ENCODE peak calls at places on chromosomes 1 and 21, in five cellular contexts. E is fibroblast of pulmonary artery, X is cardiac fibroblast, V is coronary artery, S is breast epithelium. U is an unnamed sample.

GRCh38 chr1:40884055-40884795 is 22.1 kb upstream of the CITED4 start:
- DNase-seq in E (no peak), X (no peak), V (no peak), S (no peak), U (no peak)

GRCh38 chr1:223720987-223721591 is 8.8 kb downstream of the CAPN2 start:
- DNase-seq in E (peak; percentile 80), X (peak; percentile 77), V (no peak), S (no peak), U (peak; percentile 54)

GRCh38 chr1:40182956-40183710 is 21.9 kb downstream of the RLF start:
- DNase-seq in E (peak; percentile 52), X (peak; percentile 53), V (no peak), S (no peak), U (no peak)

GRCh38 chr1:230556453-230556852 is 85.8 kb upstream of the COG2 start:
- DNase-seq in E (no peak), X (no peak), V (no peak), S (no peak), U (no peak)

GRCh38 chr1:150151291-150152181 is 1.8 kb downstream of the PLEKHO1 start:
- DNase-seq in E (no peak), X (no peak), V (no peak), S (no peak), U (no peak)

GRCh38 chr1:56676571-56677035 is 31.5 kb downstream of the PRKAA2 start:
- DNase-seq in E (peak; percentile 17), X (peak; percentile 28), V (no peak), S (no peak), U (no peak)

GRCh38 chr1:72280714-72281113 is 1.6 kb downstream of the NEGR1 start:
- DNase-seq in E (no peak), X (no peak), V (no peak), S (no peak), U (no peak)

GRCh38 chr21:39637197-39637970 is 24.6 kb downstream of the B3GALT5 start:
- DNase-seq in E (no peak), X (no peak), V (no peak), S (no peak), U (no peak)

GRCh38 chr1:2391034-2391384 is 345 bp downstream of the MORN1 start:
- DNase-seq in E (no peak), X (peak; percentile 31), V (no peak), S (no peak), U (no peak)

GRCh38 chr1:8133190-8133589 is 107.1 kb upstream of the ERRFI1 start:
- DNase-seq in E (peak; percentile 29), X (peak; percentile 42), V (no peak), S (no peak), U (no peak)

GRCh38 chr1:64564891-64565290 is 95.0 kb downstream of the CACHD1 start:
- DNase-seq in E (no peak), X (no peak), V (no peak), S (no peak), U (no peak)

GRCh38 chr21:42666023-42666747 is 12.8 kb downstream of the PDE9A start:
- DNase-seq in E (no peak), X (no peak), V (no peak), S (no peak), U (no peak)

GRCh38 chr1:179038528-179039281 is 13.0 kb downstream of the FAM20B start:
- DNase-seq in E (no peak), X (no peak), V (no peak), S (no peak), U (no peak)

GRCh38 chr1:15440357-15440756 is 2.1 kb downstream of the CTRC start:
- DNase-seq in E (no peak), X (no peak), V (no peak), S (no peak), U (no peak)

GRCh38 chr1:235735630-235736029 is 86.0 kb upstream of the GNG4 start:
- DNase-seq in E (no peak), X (no peak), V (no peak), S (no peak), U (no peak)

GRCh38 chr1:68442822-68443556 is 6.8 kb downstream of the RPE65 start:
- DNase-seq in E (peak; percentile 64), X (peak; percentile 59), V (no peak), S (no peak), U (no peak)

GRCh38 chr1:203627819-203628184 is 1.2 kb downstream of the ATP2B4 start:
- DNase-seq in E (no peak), X (peak; percentile 47), V (peak; percentile 80), S (no peak), U (no peak)
- H3K4me3 ChIP-seq in E (peak overlapping the region; percentile 82), X (peak overlapping the region; percentile 83), V (peak overlapping the region; percentile 93), S (peak overlapping the region; percentile 60), U (peak overlapping the region; percentile 40)

GRCh38 chr1:42176902-42177519 is 12.5 kb upstream of the GUCA2A start:
- DNase-seq in E (peak; percentile 65), X (peak; percentile 63), V (no peak), S (no peak), U (no peak)
- TF ChIP-seq CTCF in E (peak; percentile 87), X (peak; percentile 81), V (peak; percentile 30), S (peak; percentile 65), U (peak; percentile 66)

DNA sequence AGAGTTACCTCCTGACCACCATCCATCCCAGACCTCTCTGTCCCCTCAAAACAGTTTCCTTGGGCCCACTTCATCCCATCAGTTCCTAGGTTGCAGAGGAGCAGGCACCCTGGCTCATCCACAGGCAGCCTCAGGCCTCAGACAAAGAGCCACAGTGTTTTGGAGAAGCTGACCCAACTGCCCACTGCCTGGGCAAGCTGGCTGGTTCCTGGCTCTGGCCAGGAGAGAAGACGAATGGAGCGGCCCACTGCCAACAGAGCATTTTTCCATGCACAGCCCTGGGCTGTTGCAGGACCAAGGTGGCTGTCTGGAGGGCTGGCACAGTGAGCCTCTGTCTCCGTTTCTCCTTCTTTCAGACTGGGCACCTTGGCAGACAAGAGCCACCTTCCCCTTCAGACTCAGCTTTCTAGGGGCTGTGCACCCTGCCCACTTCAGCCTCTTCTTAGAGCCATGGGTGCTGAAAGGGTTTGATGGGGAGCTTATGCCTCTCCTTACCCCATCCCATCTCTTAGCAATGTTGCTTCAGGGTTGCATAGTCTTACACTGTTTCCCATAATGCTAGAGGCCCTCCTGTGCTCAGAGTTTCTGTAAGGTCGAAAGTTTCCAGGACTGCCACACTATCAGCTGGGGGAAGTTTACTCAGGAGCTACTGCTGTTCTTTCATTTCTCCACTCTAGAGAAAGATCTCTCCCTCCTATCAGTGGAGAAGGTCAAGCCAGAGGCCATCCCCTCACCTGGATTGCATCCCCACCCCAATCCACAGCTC is 982 bp downstream of the FMOD start:
- DNase-seq in E (no peak), X (no peak), V (no peak), S (no peak), U (no peak)
- H3K4me3 ChIP-seq in E (no peak overlapping the region), X (no peak overlapping the region), V (peak overlapping the region; percentile 72), S (peak overlapping the region; percentile 39), U (no peak overlapping the region)

GRCh38 chr1:243542726-243543415 is 287.0 kb downstream of the SDCCAG8 start:
- DNase-seq in E (peak; percentile 7), X (no peak), V (no peak), S (no peak), U (no peak)
- TF ChIP-seq CTCF in E (no peak), X (no peak), V (no peak), S (no peak), U (no peak)

GRCh38 chr21:45530423-45531113 is 11.7 kb downstream of the SLC19A1 start:
- DNase-seq in E (no peak), X (no peak), V (no peak), S (no peak), U (no peak)

GRCh38 chr21:45531393-45532215 is 10.6 kb downstream of the SLC19A1 start:
- DNase-seq in E (no peak), X (no peak), V (no peak), S (no peak), U (peak; percentile 13)

GRCh38 chr21:45528028-45528705 is 14.1 kb downstream of the SLC19A1 start:
- DNase-seq in E (no peak), X (no peak), V (no peak), S (peak; percentile 15), U (peak; percentile 44)

GRCh38 chr21:45529785-45530422 is 12.3 kb downstream of the SLC19A1 start:
- DNase-seq in E (no peak), X (no peak), V (no peak), S (no peak), U (no peak)

GRCh38 chr21:45528981-45529784 is 13.1 kb downstream of the SLC19A1 start:
- DNase-seq in E (no peak), X (no peak), V (no peak), S (no peak), U (peak; percentile 54)
- H3K4me3 ChIP-seq in E (no peak overlapping the region), X (no peak overlapping the region), V (no peak overlapping the region), S (no peak overlapping the region), U (no peak overlapping the region)

GRCh38 chr1:76377247-76377646 is 302.7 kb downstream of the ST6GALNAC3 start:
- DNase-seq in E (no peak), X (no peak), V (no peak), S (no peak), U (no peak)

GRCh38 chr1:76379506-76379905 is 305.0 kb downstream of the ST6GALNAC3 start:
- DNase-seq in E (no peak), X (no peak), V (no peak), S (no peak), U (no peak)

DNA sequence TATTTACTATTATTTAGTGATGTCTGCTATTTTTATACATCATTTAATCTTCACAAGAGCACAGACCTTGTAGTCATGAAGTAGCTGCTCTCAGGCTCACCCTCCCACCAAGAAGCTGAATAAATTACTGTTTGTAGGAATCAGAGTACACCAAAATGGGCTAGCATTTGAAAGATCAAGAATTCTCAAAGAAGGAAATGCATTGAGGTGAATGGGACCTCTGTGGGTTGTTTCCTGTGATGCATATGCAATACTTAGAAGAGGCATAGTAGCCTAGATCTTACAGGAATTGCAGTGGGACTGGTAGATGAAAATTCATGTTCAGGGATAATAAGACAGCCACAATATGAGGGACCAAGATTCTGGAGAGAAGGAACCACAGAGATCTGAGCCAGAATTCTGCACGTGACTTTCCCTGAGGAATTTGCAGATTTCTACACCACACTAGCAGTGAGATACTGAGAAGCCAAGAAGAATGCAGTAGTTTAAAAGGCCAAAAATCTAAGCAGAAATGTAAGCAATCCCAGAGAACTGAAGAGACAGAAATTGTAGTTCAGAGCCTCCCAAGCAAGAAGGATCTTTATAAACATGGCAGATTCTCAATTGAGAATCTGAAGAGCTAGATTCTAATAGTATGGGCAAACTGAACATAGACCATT is 307.0 kb downstream of the ST6GALNAC3 start:
- DNase-seq in E (peak; percentile 10), X (peak; percentile 29), V (no peak), S (no peak), U (no peak)
- TF ChIP-seq CTCF in E (no peak), X (no peak), V (no peak), S (no peak), U (no peak)

DNA sequence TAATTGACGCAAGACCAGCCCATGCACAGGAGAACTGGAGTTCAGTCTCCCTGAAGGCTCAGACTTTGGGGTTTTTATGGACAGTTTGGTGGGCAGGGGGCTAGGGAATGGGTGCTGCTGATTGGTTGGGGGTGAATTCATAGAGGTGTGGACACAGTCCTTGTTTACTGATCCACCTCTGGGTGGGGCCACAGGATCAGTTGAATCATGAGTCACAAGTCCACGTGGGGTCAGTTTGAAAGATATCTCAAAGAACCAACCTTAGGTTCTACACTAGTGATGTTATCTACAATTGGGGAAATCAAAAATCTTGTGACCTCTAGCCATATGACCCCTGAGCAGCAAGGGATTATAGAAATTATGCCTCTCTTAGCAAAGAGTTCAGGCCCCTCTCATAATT is 127.9 kb upstream of the L1TD1 start:
- DNase-seq in E (no peak), X (no peak), V (no peak), S (no peak), U (no peak)
- H3K4me3 ChIP-seq in E (no peak overlapping the region), X (no peak overlapping the region), V (no peak overlapping the region), S (no peak overlapping the region), U (no peak overlapping the region)

U was measured in pancreas.